ENCODE peak calls at places on chromosomes 6 and 20, in four cellular contexts. M is GM13977, H is EL, E is RPMI7951. L is an unnamed sample.

GRCh38 chr6:107565165-107565723 is 75.3 kb downstream of the SOBP start:
- DNase-seq in H (no peak), E (no peak), M (no peak), L (no peak)

GRCh38 chr6:107154131-107154906 is 39.0 kb upstream of the BEND3 start:
- DNase-seq in M (no peak), H (no peak), E (no peak), L (no peak)

GRCh38 chr20:46027245-46027853 is 1.7 kb upstream of the SLC12A5 start:
- DNase-seq in H (peak; percentile 48), E (peak; percentile 73), M (peak; percentile 63), L (no peak)

GRCh38 chr6:165746331-165746730 is 83.3 kb upstream of the PDE10A start:
- DNase-seq in E (peak; percentile 34), H (no peak), M (no peak), L (no peak)

GRCh38 chr6:47670851-47671250 is 27.5 kb upstream of the ADGRF4 start:
- DNase-seq in M (no peak), E (no peak), H (no peak), L (no peak)

GRCh38 chr6:41191569-41191968 is 9.4 kb downstream of the TREML2 start:
- DNase-seq in H (peak; percentile 16), M (peak; percentile 23), E (no peak), L (no peak)

GRCh38 chr6:42118162-42119001 is 24.0 kb downstream of the C6orf132 start:
- DNase-seq in E (peak; percentile 68), M (no peak), H (peak; percentile 50), L (no peak)

GRCh38 chr6:67897998-67898607 is 737.0 kb upstream of the ADGRB3 start:
- DNase-seq in E (no peak), H (no peak), M (no peak), L (no peak)

GRCh38 chr20:20463933-20464374 is 96.0 kb downstream of the INSM1 start:
- DNase-seq in M (no peak), E (no peak), H (no peak), L (peak; percentile 35)

GRCh38 chr20:58374906-58375760 is 13.9 kb upstream of the VAPB start:
- DNase-seq in E (peak; percentile 39), M (no peak), H (peak; percentile 56), L (no peak)

GRCh38 chr6:129055796-129056195 is 172.9 kb downstream of the LAMA2 start:
- DNase-seq in E (no peak), M (no peak), H (no peak), L (no peak)

GRCh38 chr6:36605560-36606391 is 11.6 kb downstream of the SRSF3 start:
- DNase-seq in E (no peak), H (peak; percentile 28), M (no peak), L (no peak)

GRCh38 chr6:162857321-162857720 is 129.5 kb downstream of the PACRG start:
- DNase-seq in H (no peak), E (no peak), M (no peak), L (no peak)

GRCh38 chr6:138028893-138029292 is 78.3 kb downstream of the PERP start:
- DNase-seq in E (no peak), M (no peak), H (no peak), L (no peak)

GRCh38 chr6:111642463-111643158 is 36.9 kb upstream of the TRAF3IP2 start:
- DNase-seq in E (peak; percentile 78), M (peak; percentile 64), H (peak; percentile 76), L (peak; percentile 21)

GRCh38 chr20:39116020-39116419 is 153.9 kb downstream of the DHX35 start:
- DNase-seq in E (no peak), M (no peak), H (no peak), L (no peak)

GRCh38 chr20:41086402-41087324 is 50.7 kb upstream of the PLCG1 start:
- DNase-seq in E (peak; percentile 79), M (no peak), H (no peak), L (no peak)

GRCh38 chr6:37536462-37537225 is 37.0 kb upstream of the CCDC167 start:
- DNase-seq in M (no peak), E (no peak), H (no peak), L (no peak)

GRCh38 chr6:15505463-15505918 is 157.3 kb downstream of the DTNBP1 start:
- DNase-seq in H (no peak), M (no peak), E (no peak), L (no peak)

GRCh38 chr20:23659989-23660837 is 22.5 kb upstream of the CST3 start:
- DNase-seq in M (no peak), E (no peak), H (no peak), L (no peak)

GRCh38 chr6:124742971-124743370 is 219.3 kb upstream of the RNF217 start:
- DNase-seq in H (peak; percentile 1), E (no peak), M (no peak), L (no peak)

GRCh38 chr6:12570461-12571030 is 146.0 kb upstream of the PHACTR1 start:
- DNase-seq in M (no peak), H (peak; percentile 53), E (peak; percentile 75), L (no peak)

GRCh38 chr20:20299904-20300303 is 68.0 kb upstream of the INSM1 start:
- DNase-seq in H (no peak), M (no peak), E (peak; percentile 26), L (no peak)

GRCh38 chr6:4936681-4937041 is 67.2 kb downstream of the RPP40 start:
- DNase-seq in E (peak; percentile 66), H (peak; percentile 46), M (peak; percentile 63), L (no peak)

GRCh38 chr6:110949679-110950285 is 8.7 kb upstream of the GTF3C6 start:
- DNase-seq in E (peak; percentile 33), H (peak; percentile 29), M (no peak), L (no peak)

GRCh38 chr20:50305636-50306477 is 115.2 kb downstream of the CEBPB start:
- DNase-seq in H (peak; percentile 58), E (peak; percentile 58), M (no peak), L (no peak)

GRCh38 chr6:7087066-7087465 is 20.7 kb upstream of the RREB1 start:
- DNase-seq in M (no peak), E (peak; percentile 56), H (peak; percentile 37), L (no peak)